ENCODE peak calls at places on chromosomes 5 and 9, in ten cellular contexts. W is Panc1, Y is lower leg skin, N is A673, O is suprapubic skin, M is OCI-LY7, Q is neural progenitor cell, P is BJ, K is A549, X is choroid plexus epithelial cell. H is an unnamed sample.
A peak's percentile ranks its signal among the peaks of the same experiment; 100 is the strongest.

GRCh38 chr5:156824800-156825199 is 25.3 kb upstream of the PPP1R2B start:
- DNase-seq in W (no peak), Y (no peak), N (peak; percentile 6), O (no peak), M (peak; percentile 67), Q (peak; percentile 65), P (peak; percentile 9), K (peak; percentile 50), X (peak; percentile 20), H (peak; percentile 54)

GRCh38 chr5:35863159-35863558 is 6.5 kb downstream of the IL7R start:
- DNase-seq in W (no peak), Y (no peak), N (no peak), O (no peak), M (peak; percentile 33), Q (no peak), P (no peak), K (no peak), X (no peak), H (no peak)

GRCh38 chr9:89435315-89435823 is 62.5 kb downstream of the SEMA4D start:
- DNase-seq in W (no peak), Y (peak; percentile 53), N (no peak), O (no peak), M (peak; percentile 54), Q (peak; percentile 77), P (no peak), K (no peak), X (no peak), H (no peak)

GRCh38 chr9:69264526-69264925 is 60.5 kb upstream of the ENTREP1 start:
- DNase-seq in W (no peak), Y (no peak), N (no peak), O (no peak), M (no peak), Q (no peak), P (no peak), K (no peak), X (no peak), H (no peak)

GRCh38 chr5:1011226-1011631 is 2.6 kb downstream of the NKD2 start:
- DNase-seq in W (no peak), Y (no peak), N (peak; percentile 34), O (peak; percentile 68), M (peak; percentile 67), Q (peak; percentile 76), P (no peak), K (peak; percentile 77), X (peak; percentile 8), H (no peak)

GRCh38 chr9:97705354-97705950 is 8.3 kb upstream of the XPA start:
- DNase-seq in W (no peak), Y (no peak), N (no peak), O (no peak), M (no peak), Q (no peak), P (no peak), K (no peak), X (peak; percentile 43), H (peak; percentile 42)

GRCh38 chr5:108451269-108451668 is 69.4 kb upstream of the FBXL17 start:
- DNase-seq in W (no peak), Y (no peak), N (no peak), O (no peak), M (no peak), Q (no peak), P (no peak), K (no peak), X (peak; percentile 15), H (no peak)

GRCh38 chr5:31220968-31221367 is 27.5 kb downstream of the CDH6 start:
- DNase-seq in W (no peak), Y (no peak), N (no peak), O (no peak), M (no peak), Q (no peak), P (no peak), K (no peak), X (no peak), H (no peak)

GRCh38 chr5:10611290-10611689 is 47.4 kb downstream of the ANKRD33B start:
- DNase-seq in W (no peak), Y (no peak), N (no peak), O (no peak), M (no peak), Q (no peak), P (no peak), K (no peak), X (peak; percentile 71), H (no peak)

GRCh38 chr5:134001938-134002731 is 2.6 kb downstream of the VDAC1 start:
- DNase-seq in W (no peak), Y (no peak), N (no peak), O (no peak), M (no peak), Q (no peak), P (no peak), K (no peak), X (no peak), H (no peak)

GRCh38 chr9:124477211-124478013 is 27.2 kb downstream of the ADGRD2 start:
- DNase-seq in W (no peak), Y (no peak), N (peak; percentile 36), O (no peak), M (no peak), Q (peak; percentile 82), P (no peak), K (peak; percentile 58), X (no peak), H (no peak)
- H3K4me3 ChIP-seq in W (peak overlapping the region; percentile 23), Y (no peak overlapping the region), N (peak overlapping the region; percentile 39), O (peak overlapping the region; percentile 31), M (no peak overlapping the region), Q (peak overlapping the region; percentile 42), P (no peak overlapping the region), K (peak overlapping the region; percentile 42), X (no peak overlapping the region), H (no peak overlapping the region)

GRCh38 chr9:134169724-134170401 is 5.5 kb upstream of the RNU6ATAC start:
- DNase-seq in W (no peak), Y (no peak), N (no peak), O (no peak), M (no peak), Q (no peak), P (no peak), K (no peak), X (no peak), H (no peak)

GRCh38 chr9:134170525-134171315 is 6.4 kb upstream of the RNU6ATAC start:
- DNase-seq in W (no peak), Y (no peak), N (no peak), O (no peak), M (no peak), Q (no peak), P (no peak), K (no peak), X (no peak), H (no peak)

GRCh38 chr9:134172198-134173126 is 8.1 kb upstream of the RNU6ATAC start:
- DNase-seq in W (no peak), Y (no peak), N (no peak), O (no peak), M (no peak), Q (no peak), P (no peak), K (no peak), X (no peak), H (no peak)

GRCh38 chr9:134173127-134174072 is 9.0 kb upstream of the RNU6ATAC start:
- DNase-seq in W (no peak), Y (no peak), N (no peak), O (no peak), M (no peak), Q (no peak), P (no peak), K (no peak), X (no peak), H (no peak)

DNA sequence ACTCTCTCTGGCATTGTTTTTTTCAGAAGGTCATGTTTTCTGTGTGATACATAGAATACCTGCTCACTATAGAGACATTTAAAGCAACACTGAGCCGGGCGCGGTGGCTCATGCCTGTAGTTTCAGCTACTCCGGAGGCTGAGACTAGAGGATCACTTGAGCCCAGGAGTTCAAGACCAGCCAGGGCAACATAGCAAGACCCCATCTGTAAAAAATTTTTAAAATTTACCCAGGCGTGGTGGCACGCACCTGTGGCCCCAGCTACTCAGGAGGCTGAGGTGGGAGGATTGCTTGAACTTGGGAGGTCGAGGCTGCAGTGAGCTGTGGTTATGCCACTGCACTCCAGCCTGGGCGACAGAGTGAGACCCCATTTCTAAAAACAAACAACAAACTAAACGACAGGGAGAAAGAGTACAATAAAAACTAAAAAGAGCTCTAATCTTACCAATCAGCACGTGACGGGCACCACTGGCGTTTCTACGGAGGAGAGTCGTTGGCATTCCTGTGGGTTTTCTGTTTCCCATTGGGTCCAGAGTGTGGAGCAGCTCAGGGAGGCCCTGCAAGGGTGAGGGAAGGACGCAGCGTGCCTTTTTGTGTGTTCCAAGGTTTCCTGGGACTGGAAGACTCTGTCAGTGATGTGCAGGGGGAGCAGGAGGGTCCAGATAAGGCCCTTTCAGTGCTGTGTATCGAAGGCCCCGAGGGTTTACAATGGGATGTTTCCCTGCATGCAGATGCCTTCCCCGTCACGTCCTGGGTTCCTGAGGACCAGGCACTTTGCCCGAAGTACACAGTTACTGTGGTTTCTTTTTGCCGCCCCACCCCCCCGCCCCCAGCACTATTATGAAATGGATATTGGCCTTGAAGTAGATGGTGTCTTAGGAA is 7.2 kb upstream of the RNU6ATAC start:
- DNase-seq in W (no peak), Y (no peak), N (no peak), O (no peak), M (no peak), Q (no peak), P (peak; percentile 54), K (no peak), X (peak; percentile 52), H (peak; percentile 73)
- TF ChIP-seq CTCF in W (no peak), Y (no peak), N (no peak), O (no peak), M (no peak), Q (no peak), P (no peak), K (no peak), X (peak; percentile 2), H (no peak)

DNA sequence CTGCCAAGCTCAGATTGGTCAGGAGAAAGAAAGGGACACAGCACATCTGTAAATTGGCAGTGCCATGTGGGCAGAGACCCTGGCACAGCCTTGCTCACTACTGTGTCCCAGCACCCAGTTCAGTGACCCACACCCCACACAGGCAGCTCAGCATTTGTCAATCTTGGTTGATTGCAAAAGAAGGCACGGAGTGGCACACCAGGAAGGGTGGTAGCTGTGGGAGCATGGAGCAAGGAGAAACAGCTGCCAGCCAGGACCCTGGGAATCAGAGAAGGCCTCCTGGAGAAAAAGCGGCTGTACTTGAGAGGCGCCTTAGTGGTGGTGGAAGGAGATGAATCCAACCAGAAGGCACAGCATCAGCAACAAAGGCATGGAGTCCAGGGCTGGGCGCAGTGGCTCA is 3.5 kb downstream of the SLC27A4 start:
- DNase-seq in W (no peak), Y (no peak), N (no peak), O (no peak), M (no peak), Q (no peak), P (no peak), K (no peak), X (no peak), H (no peak)
- H3K4me3 ChIP-seq in W (no peak overlapping the region), Y (no peak overlapping the region), N (no peak overlapping the region), O (no peak overlapping the region), M (no peak overlapping the region), Q (no peak overlapping the region), P (no peak overlapping the region), K (no peak overlapping the region), X (no peak overlapping the region), H (no peak overlapping the region)

DNA sequence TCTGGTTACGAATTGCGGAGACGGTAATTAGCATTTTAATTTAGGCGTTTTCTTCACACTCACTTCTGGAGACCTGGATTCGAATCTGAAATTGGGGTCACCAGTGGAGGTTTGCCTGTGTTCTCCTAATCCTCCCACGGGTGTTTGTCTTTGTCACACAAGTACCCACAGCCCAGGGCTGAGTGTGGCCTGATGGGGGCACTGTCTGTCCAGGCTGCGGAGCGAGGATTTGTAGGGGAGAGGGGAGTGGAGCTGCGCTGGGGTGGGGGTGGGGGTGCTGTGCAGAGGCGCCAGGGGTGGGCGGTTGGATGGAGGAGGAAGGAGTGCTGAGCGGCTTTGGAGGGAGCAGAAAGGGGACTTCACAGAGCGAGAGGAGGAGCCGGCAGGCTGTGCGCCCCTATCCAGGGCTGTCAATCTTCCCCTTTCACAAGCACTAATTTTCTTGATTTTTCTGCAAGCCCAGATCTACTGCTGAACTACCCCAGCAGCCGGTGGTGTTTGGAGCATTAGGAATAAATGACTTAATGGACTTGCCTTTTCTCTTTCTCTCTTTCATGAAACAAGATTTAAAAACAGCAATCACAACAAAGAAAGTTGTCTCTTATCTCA is 53.1 kb downstream of the TSPAN17 start:
- DNase-seq in W (no peak), Y (no peak), N (peak; percentile 38), O (no peak), M (peak; percentile 7), Q (peak; percentile 81), P (no peak), K (peak; percentile 34), X (peak; percentile 22), H (no peak)
- TF ChIP-seq CTCF in W (no peak), Y (no peak), N (peak; percentile 62), O (no peak), M (peak; percentile 54), Q (peak; percentile 75), P (peak; percentile 35), K (peak; percentile 51), X (peak; percentile 59), H (peak; percentile 46)

H was measured in cardiac fibroblast.